ENCODE peak calls at places on chromosomes 3 and 15, in nine cellular contexts. J is stomach, S is A549, X is transverse colon, R is suprapubic skin, U is lower leg skin, Y is IMR-90, G is heart left ventricle, F is Peyer's patch. M is an unnamed sample.

GRCh38 chr3:13323822-13324221 is 96.3 kb downstream of the NUP210 start:
- DNase-seq in J (no peak), S (no peak), X (no peak), R (no peak), U (no peak), Y (no peak), G (no peak), F (no peak), M (no peak)

GRCh38 chr15:86040360-86041095 is 39.1 kb upstream of the AGBL1 start:
- DNase-seq in J (no peak), S (no peak), X (no peak), R (no peak), U (no peak), Y (no peak), G (no peak), F (no peak), M (no peak)

GRCh38 chr15:28219116-28219515 is 102.9 kb downstream of the HERC2 start:
- DNase-seq in J (no peak), S (no peak), X (no peak), R (no peak), U (no peak), Y (no peak), G (no peak), F (no peak), M (no peak)

GRCh38 chr3:152177757-152178156 is 91.0 kb upstream of the MBNL1 start:
- DNase-seq in J (no peak), S (no peak), X (no peak), R (no peak), U (no peak), Y (no peak), G (no peak), F (no peak), M (no peak)

GRCh38 chr3:87987952-87988351 is 70.9 kb downstream of the CGGBP1 start:
- DNase-seq in J (no peak), S (peak), X (no peak), R (no peak), U (no peak), Y (no peak), G (no peak), F (no peak), M (no peak)

GRCh38 chr3:51957520-51958205 is 2.5 kb downstream of the GPR62 start:
- DNase-seq in J (no peak), S (no peak), X (no peak), R (no peak), U (no peak), Y (no peak), G (no peak), F (no peak), M (no peak)

GRCh38 chr3:182969277-182969676 is 11.1 kb downstream of the DCUN1D1 start:
- DNase-seq in J (no peak), S (no peak), X (no peak), R (no peak), U (no peak), Y (peak), G (no peak), F (no peak), M (no peak)

GRCh38 chr15:31235298-31236183 is 91.1 kb upstream of the KLF13 start:
- DNase-seq in J (peak), S (peak), X (peak), R (no peak), U (no peak), Y (no peak), G (peak), F (no peak), M (no peak)

GRCh38 chr3:14301558-14301957 is 100.8 kb upstream of the SLC6A6 start:
- DNase-seq in J (no peak), S (no peak), X (peak), R (peak), U (peak), Y (peak), G (no peak), F (no peak), M (no peak)

DNA sequence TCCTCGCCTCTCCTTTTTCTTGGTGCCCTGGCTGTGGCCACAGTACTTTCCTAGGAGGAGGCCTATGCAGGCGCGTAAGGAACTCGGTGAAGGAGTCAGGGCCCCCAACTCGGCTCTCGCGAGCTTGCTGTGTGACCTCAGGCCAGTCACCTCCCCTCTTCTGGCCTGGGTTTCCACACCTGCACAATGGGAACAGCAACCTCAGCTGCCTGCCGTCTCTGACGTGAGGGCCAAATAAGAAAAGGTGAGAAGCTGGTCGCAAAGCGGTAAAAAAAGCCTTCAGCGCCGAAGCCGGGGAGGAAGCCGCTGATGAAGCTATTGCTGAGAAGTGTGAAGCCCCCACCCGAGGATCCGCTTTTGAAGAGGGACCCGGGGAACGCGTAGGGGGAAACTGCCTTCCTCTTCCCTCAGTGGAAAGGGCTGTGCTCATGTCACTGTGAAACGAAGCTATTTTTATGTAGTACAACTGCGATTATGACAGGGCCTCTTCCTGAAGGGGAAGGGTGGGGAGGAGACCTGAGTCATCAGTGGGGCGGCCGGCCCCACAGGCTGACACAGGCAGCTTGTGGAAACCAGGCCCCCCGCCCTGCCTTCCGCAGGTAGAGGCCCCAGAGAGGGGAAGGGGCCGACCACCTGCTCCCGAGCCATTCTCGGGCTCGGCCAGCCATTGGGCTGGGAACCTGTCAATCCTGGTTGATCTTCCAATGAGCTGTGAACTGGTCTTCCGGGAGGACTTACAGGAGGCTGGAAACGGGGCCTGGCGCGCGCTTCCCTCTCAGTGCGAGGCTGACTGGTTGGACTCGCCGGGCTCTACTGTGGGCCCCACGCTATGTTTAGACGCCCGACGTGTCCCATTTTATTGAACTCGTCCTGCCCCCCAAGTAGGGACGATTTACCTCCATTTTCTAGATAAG is 18.0 kb upstream of the ANKDD1A start:
- DNase-seq in J (peak), S (peak), X (peak), R (peak), U (peak), Y (peak), G (peak), F (peak), M (peak)
- TF ChIP-seq POLR2A in J (no peak), S (no peak), X (peak), R (peak), U (no peak), Y (peak), G (no peak), F (peak), M (peak)

GRCh38 chr3:129276385-129276784 is 2.3 kb upstream of the HMCES start:
- DNase-seq in J (no peak), S (no peak), X (peak), R (no peak), U (no peak), Y (no peak), G (no peak), F (no peak), M (peak)
- TF ChIP-seq POLR2A in J (no peak), S (no peak), X (no peak), R (no peak), U (no peak), Y (no peak), G (no peak), F (no peak), M (no peak)

GRCh38 chr3:33391255-33391995 is 48.8 kb downstream of the UBP1 start:
- DNase-seq in J (no peak), S (no peak), X (no peak), R (no peak), U (no peak), Y (no peak), G (no peak), F (no peak), M (no peak)
- TF ChIP-seq POLR2A in J (no peak), S (no peak), X (no peak), R (no peak), U (no peak), Y (no peak), G (no peak), F (no peak), M (no peak)

GRCh38 chr15:57705746-57706404 is 639 bp upstream of the POLR2M start:
- DNase-seq in J (no peak), S (peak), X (no peak), R (no peak), U (no peak), Y (no peak), G (no peak), F (no peak), M (no peak)

GRCh38 chr15:57708047-57708446 is 1.5 kb downstream of the POLR2M start:
- DNase-seq in J (no peak), S (no peak), X (no peak), R (no peak), U (no peak), Y (peak), G (no peak), F (no peak), M (no peak)

GRCh38 chr15:57703387-57703786 is 3.1 kb upstream of the POLR2M start:
- DNase-seq in J (no peak), S (no peak), X (no peak), R (no peak), U (no peak), Y (no peak), G (no peak), F (no peak), M (no peak)

DNA sequence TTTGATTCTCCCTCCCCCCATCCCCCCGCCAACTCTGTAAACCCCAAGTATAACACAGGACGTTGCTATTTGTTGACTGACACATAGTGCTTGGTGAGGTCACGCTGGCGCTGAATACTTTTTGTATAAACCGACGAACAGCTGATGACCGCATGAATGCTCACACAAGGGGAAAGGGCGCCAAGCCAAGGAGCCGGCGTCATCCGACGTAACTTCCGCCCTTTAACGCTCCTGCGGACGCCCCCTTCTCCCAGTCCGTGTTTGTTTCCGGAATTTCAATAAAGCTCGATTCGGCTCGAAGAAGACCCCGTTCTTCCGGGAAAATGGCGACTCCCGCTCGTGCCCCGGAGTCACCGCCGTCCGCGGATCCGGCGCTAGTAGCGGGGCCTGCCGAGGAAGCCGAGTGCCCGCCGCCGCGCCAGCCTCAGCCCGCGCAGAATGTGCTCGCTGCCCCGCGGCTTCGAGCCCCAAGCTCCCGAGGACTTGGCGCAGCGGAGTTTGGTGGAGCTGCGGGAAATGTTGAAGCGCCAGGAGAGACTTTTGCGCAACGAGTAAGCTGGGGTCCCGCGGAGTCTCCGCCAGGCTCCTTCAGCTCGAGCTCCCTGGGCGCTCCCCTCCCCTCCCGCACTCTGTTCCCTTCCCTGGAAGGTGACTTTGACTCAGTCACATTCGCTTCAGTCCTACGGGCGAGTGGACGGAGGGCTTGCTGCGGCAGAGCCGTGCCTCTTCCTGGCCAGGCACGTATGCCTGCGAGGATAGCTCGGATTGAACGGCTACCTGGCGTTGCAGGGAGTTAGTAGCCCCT is at the start of gene POLR2M:
- DNase-seq in J (peak), S (peak), X (peak), R (peak), U (peak), Y (peak), G (peak), F (peak), M (peak)
- TF ChIP-seq POLR2A in J (no peak), S (peak), X (peak), R (peak), U (no peak), Y (peak), G (no peak), F (peak), M (peak)

GRCh38 chr3:155890671-155891190 is 20.3 kb downstream of the GMPS start:
- DNase-seq in J (no peak), S (peak), X (no peak), R (no peak), U (no peak), Y (peak), G (no peak), F (no peak), M (no peak)
- TF ChIP-seq POLR2A in J (no peak), S (no peak), X (no peak), R (no peak), U (no peak), Y (no peak), G (no peak), F (no peak), M (no peak)